ENCODE peak calls at places on chromosome 2, in six cellular contexts. Z, N, P, S, X and W are unnamed samples.

GRCh38 chr2:43312751-43313641 is 86.6 kb upstream of the ZFP36L2 start:
- DNase-seq in Z (no peak), N (no peak), P (peak; percentile 79), S (peak; percentile 88), X (no peak), W (no peak)

GRCh38 chr2:84963692-84964405 is 7.1 kb upstream of the KCMF1 start:
- DNase-seq in Z (no peak), N (no peak), P (peak; percentile 52), S (peak; percentile 97), X (no peak), W (no peak)

GRCh38 chr2:173793649-173794565 is 171.3 kb downstream of the SP3 start:
- DNase-seq in Z (no peak), N (no peak), P (no peak), S (no peak), X (peak; percentile 32), W (no peak)

GRCh38 chr2:185531721-185532120 is 206.9 kb upstream of the FSIP2 start:
- DNase-seq in Z (no peak), N (no peak), P (no peak), S (no peak), X (no peak), W (no peak)

GRCh38 chr2:10360460-10361219 is 57.9 kb downstream of the HPCAL1 start:
- DNase-seq in Z (no peak), N (no peak), P (no peak), S (no peak), X (no peak), W (no peak)

GRCh38 chr2:67877281-67877680 is 185.5 kb downstream of the C1D start:
- DNase-seq in Z (no peak), N (no peak), P (no peak), S (no peak), X (no peak), W (no peak)

GRCh38 chr2:234502285-234502918 is 5.5 kb upstream of the ARL4C start:
- DNase-seq in Z (no peak), N (no peak), P (peak; percentile 90), S (peak; percentile 92), X (no peak), W (peak; percentile 82)

GRCh38 chr2:161077367-161078210 is 82.6 kb upstream of the TANK start:
- DNase-seq in Z (no peak), N (no peak), P (peak; percentile 37), S (peak; percentile 52), X (peak; percentile 20), W (no peak)

GRCh38 chr2:15655123-15655887 is 63.6 kb downstream of the DDX1 start:
- DNase-seq in Z (no peak), N (no peak), P (no peak), S (no peak), X (no peak), W (no peak)

GRCh38 chr2:27653397-27653796 is 10.0 kb downstream of the SUPT7L start:
- DNase-seq in Z (no peak), N (no peak), P (peak; percentile 18), S (peak; percentile 43), X (no peak), W (no peak)

GRCh38 chr2:86064006-86064405 is 41.7 kb downstream of the POLR1A start:
- DNase-seq in Z (no peak), N (no peak), P (peak; percentile 60), S (peak; percentile 47), X (no peak), W (no peak)

GRCh38 chr2:201746551-201746950 is 34.2 kb downstream of the ALS2 start:
- DNase-seq in Z (no peak), N (no peak), P (no peak), S (no peak), X (no peak), W (no peak)

GRCh38 chr2:69701100-69701945 is 40.6 kb upstream of the ANXA4 start:
- DNase-seq in Z (no peak), N (no peak), P (peak; percentile 61), S (no peak), X (no peak), W (no peak)

GRCh38 chr2:9634121-9634520 is 3.3 kb upstream of the YWHAQ start:
- DNase-seq in Z (no peak), N (no peak), P (no peak), S (no peak), X (no peak), W (no peak)

GRCh38 chr2:23138686-23139085 is 246.3 kb upstream of the KLHL29 start:
- DNase-seq in Z (no peak), N (no peak), P (no peak), S (no peak), X (no peak), W (no peak)

GRCh38 chr2:177325554-177325953 is 61.0 kb upstream of the NFE2L2 start:
- DNase-seq in Z (no peak), N (no peak), P (no peak), S (no peak), X (no peak), W (peak; percentile 59)

GRCh38 chr2:143110759-143111428 is 18.3 kb upstream of the ARHGAP15 start:
- DNase-seq in Z (no peak), N (peak; percentile 90), P (peak; percentile 78), S (peak; percentile 50), X (peak; percentile 60), W (peak; percentile 55)

GRCh38 chr2:39663187-39663930 is 2.4 kb upstream of the TMEM178A start:
- DNase-seq in Z (no peak), N (no peak), P (no peak), S (peak; percentile 29), X (no peak), W (no peak)

GRCh38 chr2:215831296-215831913 is 181.9 kb downstream of the MREG start:
- DNase-seq in Z (no peak), N (peak; percentile 40), P (no peak), S (peak; percentile 78), X (peak; percentile 19), W (no peak)

GRCh38 chr2:39217192-39217550 is 26.6 kb downstream of the CDKL4 start:
- DNase-seq in Z (no peak), N (no peak), P (no peak), S (no peak), X (no peak), W (no peak)

GRCh38 chr2:132668986-132669853 is 785 bp downstream of the LYPD1 start:
- DNase-seq in Z (no peak), N (no peak), P (peak; percentile 46), S (no peak), X (no peak), W (no peak)

GRCh38 chr2:234373060-234373459 is 123.8 kb downstream of the ARL4C start:
- DNase-seq in Z (no peak), N (no peak), P (no peak), S (no peak), X (no peak), W (peak; percentile 90)

GRCh38 chr2:215503381-215503780 is 67.5 kb upstream of the FN1 start:
- DNase-seq in Z (no peak), N (no peak), P (no peak), S (no peak), X (no peak), W (no peak)

GRCh38 chr2:52034706-52035105 is 1002.8 kb upstream of the NRXN1 start:
- DNase-seq in Z (no peak), N (no peak), P (peak; percentile 24), S (no peak), X (no peak), W (no peak)

GRCh38 chr2:40242315-40242714 is 209.6 kb downstream of the SLC8A1 start:
- DNase-seq in Z (no peak), N (no peak), P (no peak), S (no peak), X (no peak), W (no peak)

DNA sequence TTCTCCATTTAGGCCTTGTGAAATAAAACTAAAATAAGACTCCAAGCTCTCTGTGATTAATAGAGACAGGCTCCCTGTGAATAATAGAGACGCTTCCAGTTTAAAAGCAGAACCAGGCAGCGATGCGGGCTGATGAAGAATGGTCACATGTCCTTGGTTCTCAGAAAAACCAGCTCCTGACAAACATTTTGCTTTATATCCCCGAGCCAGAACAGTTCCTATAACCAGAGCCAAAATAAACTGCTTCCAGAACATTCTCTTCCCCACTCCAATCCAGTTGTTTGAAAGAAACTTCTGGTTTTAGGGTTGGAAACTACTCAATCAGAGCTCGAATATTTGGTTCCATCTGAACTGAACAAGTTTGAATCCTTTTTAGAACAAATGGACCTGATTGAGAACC is 213.7 kb downstream of the TSN start:
- DNase-seq in Z (no peak), N (no peak), P (no peak), S (no peak), X (no peak), W (peak; percentile 27)
- H3K4me3 ChIP-seq in Z (no peak overlapping the region), N (no peak overlapping the region), P (no peak overlapping the region), S (no peak overlapping the region), X (no peak overlapping the region), W (no peak overlapping the region)

DNA sequence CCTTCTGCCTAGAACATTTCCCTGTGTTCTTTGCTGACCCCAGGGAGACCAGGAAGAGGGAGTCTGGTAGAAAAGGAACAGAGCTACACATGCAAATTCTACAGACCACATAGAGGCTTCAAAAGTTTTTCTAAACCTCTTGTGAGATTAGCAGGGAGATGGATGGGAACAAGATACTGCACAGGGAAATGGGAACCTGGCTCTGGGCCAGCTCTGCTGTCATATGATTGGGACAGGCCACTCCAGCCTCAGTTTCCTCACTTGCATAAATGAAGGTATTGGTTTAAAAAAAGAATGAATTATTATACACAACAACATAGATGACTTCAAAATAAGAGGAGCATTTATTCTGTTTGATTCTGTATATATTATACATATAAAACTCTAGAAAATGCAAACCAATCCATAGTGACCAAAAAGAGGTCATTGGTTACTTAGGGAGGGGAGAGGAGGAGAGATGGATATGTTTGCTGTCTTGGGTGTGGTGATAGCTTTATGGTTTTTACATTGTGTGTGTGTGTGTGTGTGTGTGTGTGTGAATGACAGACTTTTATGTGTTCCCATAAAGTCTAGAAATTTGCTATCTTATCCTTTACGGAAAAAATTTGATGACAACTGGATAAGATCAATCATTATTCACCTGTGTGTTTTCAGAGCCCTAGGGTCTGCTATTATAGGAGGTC is 115.5 kb downstream of the MGAT5 start:
- DNase-seq in Z (no peak), N (no peak), P (no peak), S (no peak), X (no peak), W (no peak)
- H3K36me3 ChIP-seq in Z (no peaks in the 10 kb centered on the region), N (peaks cover 52% of the 10 kb centered on the region), P (no peaks in the 10 kb centered on the region), S (peaks cover 17% of the 10 kb centered on the region), X (no peaks in the 10 kb centered on the region), W (no peaks in the 10 kb centered on the region)

DNA sequence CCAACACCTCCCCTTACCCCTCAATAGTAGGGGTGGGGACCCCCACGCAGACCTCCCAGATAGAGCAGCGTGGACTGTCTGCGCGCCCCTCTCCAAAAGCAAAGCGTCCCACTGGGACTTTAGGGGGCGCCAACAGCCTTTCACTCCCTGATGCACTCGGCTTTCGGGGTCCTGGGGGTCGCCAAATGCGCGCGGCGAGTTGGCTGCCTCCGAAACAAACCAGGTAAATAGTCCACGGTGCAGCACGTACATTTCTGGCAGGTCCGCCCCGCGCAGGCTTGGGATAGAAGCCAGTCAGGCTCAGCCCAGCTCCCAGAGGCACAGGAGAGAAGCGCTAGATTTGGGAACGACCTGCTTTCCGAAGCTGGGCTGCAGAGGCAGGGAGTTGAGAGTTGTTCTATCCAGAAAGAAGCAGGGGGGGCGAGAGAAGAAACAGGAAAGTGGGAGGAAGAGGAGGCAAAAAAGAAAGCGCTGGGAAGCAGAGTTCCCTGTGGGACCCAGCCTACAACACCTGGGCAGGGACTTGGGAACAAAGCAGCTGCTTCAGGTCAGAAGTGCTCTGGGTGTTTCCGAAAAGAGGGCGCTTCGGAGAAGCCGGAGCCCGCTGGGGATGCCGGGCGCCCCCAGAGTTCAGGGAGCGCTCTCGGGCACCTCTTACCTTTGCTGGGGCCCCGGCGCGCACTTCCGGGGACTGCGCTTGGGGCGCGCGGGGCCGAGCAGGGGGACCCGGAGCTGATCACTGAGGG is 544 bp downstream of the EVA1A start:
- DNase-seq in Z (no peak), N (no peak), P (peak; percentile 61), S (peak; percentile 38), X (no peak), W (peak; percentile 24)
- TF ChIP-seq CTCF in Z (no peak), N (peak; percentile 11), P (peak; percentile 80), S (peak; percentile 39), X (no peak), W (no peak)

GRCh38 chr2:13006407-13006806 is 289.7 kb downstream of the TRIB2 start:
- DNase-seq in Z (no peak), N (no peak), P (no peak), S (no peak), X (no peak), W (no peak)
- H3K4me3 ChIP-seq in Z (peak overlapping the region; percentile 23), N (no peak overlapping the region), P (peak overlapping the region; percentile 62), S (no peak overlapping the region), X (no peak overlapping the region), W (peak overlapping the region; percentile 48)